ENCODE peak calls at places on chromosomes 12 and 14, in nine cellular contexts. N is stomach; S is colonic mucosa; K is psoas muscle; L is dorsolateral prefrontal cortex; I is WERI-Rb-1; B is CD4-positive, alpha-beta T cell; U is prostate gland; Y is GM23338. F is an unnamed sample.
A peak's percentile ranks its signal among the peaks of the same experiment; 100 is the strongest.

GRCh38 chr14:69941768-69942742 is 62.8 kb downstream of the SMOC1 start:
- DNase-seq in Y (no peak), N (no peak), L (no peak), K (no peak), I (no peak), B (no peak), U (no peak), S (no peak), F (no peak)

GRCh38 chr12:63440063-63440462 is 228.2 kb downstream of the DPY19L2 start:
- DNase-seq in B (no peak), N (no peak), U (peak; percentile 40), Y (no peak), K (no peak), I (no peak), L (no peak), S (no peak), F (no peak)

GRCh38 chr14:99481745-99482099 is 513 bp downstream of the CCNK start:
- DNase-seq in U (peak; percentile 19), N (no peak), L (no peak), K (no peak), Y (peak; percentile 33), B (no peak), I (no peak), S (peak; percentile 44), F (no peak)

GRCh38 chr12:45669093-45669492 is 60.4 kb upstream of the ARID2 start:
- DNase-seq in S (no peak), L (no peak), U (no peak), N (no peak), B (no peak), I (no peak), Y (no peak), K (no peak), F (no peak)

GRCh38 chr14:59630281-59630963 is 53.8 kb upstream of the CCDC175 start:
- DNase-seq in L (peak; percentile 61), B (no peak), I (peak; percentile 42), K (no peak), N (no peak), Y (peak; percentile 76), U (no peak), S (no peak), F (peak; percentile 2)

GRCh38 chr12:59404109-59404650 is 191.6 kb upstream of the SLC16A7 start:
- DNase-seq in K (no peak), I (no peak), B (no peak), U (no peak), S (no peak), L (no peak), Y (no peak), N (no peak), F (no peak)

GRCh38 chr14:78253986-78254385 is 83.8 kb downstream of the NRXN3 start:
- DNase-seq in N (no peak), L (no peak), I (no peak), S (no peak), U (no peak), Y (no peak), K (no peak), B (no peak), F (no peak)

GRCh38 chr12:34591966-34592365 is 569.7 kb downstream of the ALG10 start:
- DNase-seq in K (no peak), S (no peak), B (no peak), Y (no peak), L (no peak), N (no peak), U (no peak), I (no peak), F (no peak)

GRCh38 chr14:78509516-78509915 is 339.3 kb downstream of the NRXN3 start:
- DNase-seq in K (no peak), N (no peak), S (no peak), Y (no peak), B (no peak), I (no peak), U (no peak), L (no peak), F (no peak)

GRCh38 chr12:104697186-104697585 is 240.4 kb downstream of the CHST11 start:
- DNase-seq in S (no peak), L (no peak), K (no peak), N (no peak), I (no peak), U (no peak), B (no peak), Y (no peak), F (no peak)

GRCh38 chr12:76539727-76540126 is 19.8 kb downstream of the OSBPL8 start:
- DNase-seq in N (no peak), L (no peak), U (no peak), K (no peak), I (no peak), Y (no peak), B (no peak), S (no peak), F (no peak)

DNA sequence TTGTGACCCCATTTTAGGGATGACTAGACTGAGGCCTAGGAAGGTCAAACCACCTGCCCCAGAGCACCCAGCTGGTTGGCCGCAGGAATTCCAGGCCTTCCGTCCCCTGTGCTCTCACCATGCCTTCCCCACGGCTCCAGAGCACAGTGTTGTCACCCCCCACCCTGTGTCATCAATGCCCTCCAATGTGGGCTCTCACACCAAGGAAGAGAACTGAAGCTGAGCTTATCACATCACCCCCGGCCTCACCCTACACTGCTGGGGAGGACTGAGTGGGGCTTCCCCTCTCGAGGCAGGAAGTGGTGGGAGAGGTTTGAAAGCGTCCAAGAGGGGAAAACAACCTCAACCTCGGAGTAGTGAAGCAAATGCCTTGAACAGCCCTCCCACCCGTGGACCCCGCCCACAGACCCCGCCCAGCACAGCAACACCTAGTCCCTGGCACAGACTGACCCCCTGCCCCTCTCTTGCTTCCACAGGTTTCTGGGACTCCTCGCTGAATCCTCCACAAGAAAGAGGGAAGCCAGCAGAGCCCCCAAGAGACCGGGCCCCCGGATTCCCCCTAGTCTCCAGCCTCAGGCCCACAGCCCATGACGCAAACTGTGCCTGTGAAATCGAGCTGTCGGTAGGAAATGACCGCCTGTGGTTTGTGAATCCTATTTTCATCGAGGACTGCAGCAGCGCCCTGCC is 97.2 kb downstream of the LGMN start:
- DNase-seq in B (peak; percentile 86), I (no peak), L (peak; percentile 32), U (no peak), S (peak; percentile 35), Y (no peak), K (no peak), N (peak; percentile 55), F (no peak)
- H3K27ac ChIP-seq in B (peak overlapping the region; percentile 90), I (no peak overlapping the region), L (no peak overlapping the region), U (peak overlapping the region; percentile 77), S (no peak overlapping the region), Y (no peak overlapping the region), K (no peak overlapping the region), N (peak overlapping the region; percentile 90), F (peak overlapping the region; percentile 60)

DNA sequence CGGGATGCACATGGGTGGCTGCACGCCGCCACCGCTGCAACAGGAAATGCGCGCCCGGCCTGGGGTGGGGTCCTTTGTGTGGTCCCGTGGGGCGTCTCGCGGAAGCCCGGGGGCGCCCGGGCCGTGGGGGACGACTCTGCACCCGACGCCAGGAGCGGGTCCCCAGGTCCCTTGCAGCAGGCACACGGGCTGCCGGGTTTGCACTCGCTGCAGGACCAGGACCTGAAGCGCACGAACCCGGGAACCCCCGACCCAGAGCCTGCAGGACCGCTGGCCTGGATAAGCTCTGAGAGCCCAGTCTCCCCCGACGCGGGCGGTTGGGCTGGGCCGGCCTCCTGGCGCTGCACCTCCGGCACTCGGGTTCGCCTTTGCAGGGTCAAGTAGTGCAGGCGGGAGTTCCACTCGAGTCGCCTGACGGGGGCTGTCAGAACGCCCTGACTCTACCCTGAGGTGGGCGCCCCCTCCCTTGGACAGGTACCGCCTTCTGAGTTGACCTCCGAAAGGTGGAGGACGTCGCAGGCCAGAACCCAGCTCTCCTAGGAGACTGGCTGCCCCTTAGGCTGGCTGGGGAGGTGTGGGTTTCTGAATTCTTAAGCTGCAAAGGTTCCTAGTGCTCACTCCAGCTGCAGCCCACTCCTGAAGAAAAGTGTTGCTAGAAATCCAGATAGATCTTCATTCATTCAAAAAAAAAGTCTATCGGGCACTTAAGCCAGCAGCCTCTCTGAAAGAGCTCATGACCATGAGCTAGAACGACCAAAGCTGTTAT is 67.9 kb downstream of the RNF34 start:
- DNase-seq in K (no peak), U (peak; percentile 17), B (no peak), I (no peak), Y (peak; percentile 85), S (no peak), N (no peak), L (no peak), F (no peak)
- H3K27ac ChIP-seq in K (peak overlapping the region; percentile 50), U (no peak overlapping the region), B (peak overlapping the region; percentile 43), I (peak overlapping the region; percentile 74), Y (peak overlapping the region; percentile 22), S (no peak overlapping the region), N (peak overlapping the region; percentile 57), L (peak overlapping the region; percentile 78), F (peak overlapping the region; percentile 55)

GRCh38 chr12:61251076-61251475 is 1009.1 kb upstream of the USP15 start:
- DNase-seq in B (no peak), Y (no peak), L (no peak), I (no peak), N (no peak), U (no peak), K (no peak), S (no peak), F (no peak)
- H3K27ac ChIP-seq in B (no peak overlapping the region), Y (no peak overlapping the region), L (no peak overlapping the region), I (no peak overlapping the region), N (no peak overlapping the region), U (no peak overlapping the region), K (no peak overlapping the region), S (no peak overlapping the region), F (no peak overlapping the region)

GRCh38 chr12:11711675-11712327 is 62.3 kb downstream of the ETV6 start:
- DNase-seq in L (no peak), U (no peak), N (no peak), I (no peak), Y (no peak), S (no peak), K (no peak), B (no peak), F (no peak)
- H3K27ac ChIP-seq in L (peak overlapping the region; percentile 37), U (no peak overlapping the region), N (peak overlapping the region; percentile 82), I (no peak overlapping the region), Y (no peak overlapping the region), S (no peak overlapping the region), K (no peak overlapping the region), B (no peak overlapping the region), F (no peak overlapping the region)

GRCh38 chr14:68140111-68140741 is 320.6 kb downstream of the RAD51B start:
- DNase-seq in S (peak; percentile 74), K (no peak), L (no peak), B (no peak), Y (peak; percentile 49), I (peak; percentile 13), N (peak; percentile 38), U (peak; percentile 89), F (no peak)
- H3K27ac ChIP-seq in S (peak overlapping the region; percentile 65), K (peak overlapping the region; percentile 81), L (peak overlapping the region; percentile 33), B (no peak overlapping the region), Y (no peak overlapping the region), I (no peak overlapping the region), N (peak overlapping the region; percentile 80), U (peak overlapping the region; percentile 77), F (no peak overlapping the region)

DNA sequence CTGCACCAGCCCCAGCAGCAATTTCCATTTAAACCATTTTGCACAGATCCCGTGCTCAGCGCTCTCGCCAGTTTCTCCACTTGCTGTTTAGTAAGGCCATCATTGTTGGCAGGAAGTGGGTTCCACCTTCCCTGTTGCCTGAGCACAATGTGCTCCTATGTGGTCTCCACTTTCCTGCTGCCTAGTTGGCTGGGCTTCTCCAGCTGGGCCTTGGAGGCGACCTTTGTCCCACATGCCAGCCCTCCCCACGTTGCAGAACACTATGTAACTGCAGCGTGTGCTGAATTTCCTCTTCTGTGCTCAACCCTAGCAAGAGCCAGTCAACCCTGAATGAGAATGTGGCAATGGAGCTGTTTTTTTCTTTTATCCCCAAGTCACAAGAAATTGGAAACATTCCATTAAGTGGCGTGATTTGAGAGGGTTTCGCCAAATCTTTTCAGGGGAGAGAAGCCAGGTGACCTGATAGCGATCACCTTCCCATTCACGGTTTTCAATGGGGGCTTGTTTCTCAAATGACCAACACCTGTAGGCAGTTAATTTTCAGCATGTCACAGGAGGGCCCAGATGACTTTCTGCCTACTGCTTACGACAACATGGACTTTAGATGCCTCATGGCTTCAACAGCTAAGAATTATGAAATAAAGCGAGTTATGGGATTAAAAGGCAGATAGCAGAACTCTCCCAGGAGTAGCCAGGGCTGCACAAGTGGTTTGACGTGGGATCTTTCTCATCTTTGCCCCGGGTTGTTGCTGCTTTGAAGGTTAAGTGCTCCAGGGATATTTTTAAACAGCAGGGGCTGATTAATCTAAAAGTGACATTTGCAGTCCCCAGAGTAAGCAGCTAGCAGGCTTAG is at the start of gene ACACB:
- DNase-seq in K (peak; percentile 94), B (no peak), Y (peak; percentile 22), S (peak; percentile 74), U (peak; percentile 10), L (peak; percentile 79), N (peak; percentile 86), I (no peak), F (peak; percentile 21)
- H3K27ac ChIP-seq in K (peak within 1 kb of the TSS; percentile 97), B (no peak within 1 kb of the TSS), Y (no peak within 1 kb of the TSS), S (peak within 1 kb of the TSS; percentile 34), U (peak within 1 kb of the TSS; percentile 59), L (peak within 1 kb of the TSS; percentile 77), N (peak within 1 kb of the TSS; percentile 93), I (no peak within 1 kb of the TSS), F (peak within 1 kb of the TSS; percentile 60)